ENCODE peak calls at places on chromosomes 12 and 14, in ten cellular contexts. Z, S, J, N, B, C, E, U, K and H are unnamed samples.

GRCh38 chr14:64303471-64303917 is 9.3 kb upstream of the ESR2 start:
- DNase-seq in Z (peak; percentile 21), S (peak; percentile 55), J (peak; percentile 60), N (peak; percentile 74), B (no peak), C (peak; percentile 10), E (no peak), U (peak; percentile 38), K (peak; percentile 76), H (peak; percentile 85)

GRCh38 chr12:24554612-24555300 is 394.1 kb downstream of the BCAT1 start:
- DNase-seq in Z (no peak), S (no peak), J (no peak), N (no peak), B (no peak), C (no peak), E (no peak), U (no peak), K (no peak), H (no peak)

GRCh38 chr12:92237262-92237661 is 91.6 kb upstream of the BTG1 start:
- DNase-seq in Z (no peak), S (no peak), J (no peak), N (no peak), B (no peak), C (no peak), E (no peak), U (no peak), K (no peak), H (no peak)

GRCh38 chr14:97707603-97708002 is 910.4 kb downstream of the VRK1 start:
- DNase-seq in Z (no peak), S (peak; percentile 87), J (no peak), N (no peak), B (no peak), C (no peak), E (no peak), U (no peak), K (no peak), H (no peak)

GRCh38 chr14:42779024-42779423 is 1172.3 kb downstream of the LRFN5 start:
- DNase-seq in Z (no peak), S (no peak), J (no peak), N (no peak), B (no peak), C (no peak), E (no peak), U (no peak), K (peak; percentile 14), H (no peak)

GRCh38 chr12:6452245-6452731 is 446 bp downstream of the TAPBPL start:
- DNase-seq in Z (no peak), S (no peak), J (no peak), N (no peak), B (no peak), C (no peak), E (no peak), U (no peak), K (peak; percentile 8), H (peak; percentile 14)

GRCh38 chr12:103814436-103814835 is 26.6 kb downstream of the NT5DC3 start:
- DNase-seq in Z (no peak), S (no peak), J (no peak), N (no peak), B (no peak), C (no peak), E (no peak), U (no peak), K (no peak), H (no peak)

GRCh38 chr12:128969480-128970055 is 116.3 kb downstream of the GLT1D1 start:
- DNase-seq in Z (no peak), S (peak; percentile 45), J (no peak), N (no peak), B (no peak), C (no peak), E (peak; percentile 29), U (peak; percentile 71), K (no peak), H (peak; percentile 66)

GRCh38 chr14:99522457-99522891 is 41.3 kb downstream of the CCNK start:
- DNase-seq in Z (no peak), S (no peak), J (peak; percentile 60), N (no peak), B (peak; percentile 48), C (no peak), E (no peak), U (no peak), K (peak; percentile 46), H (no peak)

GRCh38 chr12:41983394-41983793 is 161.3 kb downstream of the GXYLT1 start:
- DNase-seq in Z (no peak), S (no peak), J (no peak), N (no peak), B (no peak), C (no peak), E (no peak), U (no peak), K (no peak), H (no peak)

GRCh38 chr14:34993444-34993843 is 10.7 kb downstream of the SRP54 start:
- DNase-seq in Z (no peak), S (no peak), J (no peak), N (no peak), B (no peak), C (no peak), E (no peak), U (no peak), K (no peak), H (no peak)

GRCh38 chr14:55482936-55483605 is 42.7 kb upstream of the TBPL2 start:
- DNase-seq in Z (no peak), S (no peak), J (no peak), N (no peak), B (no peak), C (no peak), E (no peak), U (no peak), K (no peak), H (no peak)

GRCh38 chr12:102816816-102817434 is 100.1 kb downstream of the PAH start:
- DNase-seq in Z (no peak), S (no peak), J (peak; percentile 49), N (peak; percentile 18), B (no peak), C (no peak), E (no peak), U (no peak), K (peak; percentile 42), H (peak; percentile 13)

GRCh38 chr14:59918824-59919581 is 941 bp upstream of the LRRC9 start:
- DNase-seq in Z (no peak), S (no peak), J (peak; percentile 31), N (peak; percentile 16), B (no peak), C (peak; percentile 3), E (peak; percentile 28), U (no peak), K (peak; percentile 56), H (peak; percentile 77)

GRCh38 chr14:54660712-54661111 is 93.8 kb downstream of the SAMD4A start:
- DNase-seq in Z (no peak), S (no peak), J (no peak), N (no peak), B (no peak), C (no peak), E (no peak), U (no peak), K (no peak), H (no peak)

GRCh38 chr14:87940382-87940781 is 52.6 kb downstream of the GALC start:
- DNase-seq in Z (no peak), S (peak; percentile 8), J (no peak), N (no peak), B (no peak), C (no peak), E (no peak), U (no peak), K (no peak), H (no peak)

GRCh38 chr12:52407918-52408317 is 1.8 kb upstream of the KRT82 start:
- DNase-seq in Z (no peak), S (no peak), J (no peak), N (no peak), B (no peak), C (no peak), E (no peak), U (no peak), K (no peak), H (no peak)

GRCh38 chr12:57524814-57525614 is 2.4 kb downstream of the MBD6 start:
- DNase-seq in Z (no peak), S (no peak), J (no peak), N (no peak), B (no peak), C (no peak), E (no peak), U (no peak), K (no peak), H (no peak)

GRCh38 chr14:95143813-95144620 is 13.3 kb downstream of the DICER1 start:
- DNase-seq in Z (no peak), S (no peak), J (peak; percentile 24), N (no peak), B (no peak), C (no peak), E (no peak), U (no peak), K (peak; percentile 41), H (no peak)

GRCh38 chr12:990308-990648 is 745 bp upstream of the ERC1 start:
- DNase-seq in Z (no peak), S (peak; percentile 58), J (peak; percentile 62), N (no peak), B (peak; percentile 70), C (no peak), E (peak; percentile 55), U (peak; percentile 56), K (peak; percentile 69), H (peak; percentile 62)

GRCh38 chr14:87615822-87616679 is 376.9 kb downstream of the GALC start:
- DNase-seq in Z (no peak), S (peak; percentile 21), J (peak; percentile 40), N (peak; percentile 0), B (no peak), C (no peak), E (peak; percentile 79), U (peak; percentile 52), K (peak; percentile 42), H (peak; percentile 12)

GRCh38 chr14:93989939-93990338 is 7.2 kb upstream of the CCDC197 start:
- DNase-seq in Z (no peak), S (no peak), J (no peak), N (no peak), B (no peak), C (no peak), E (no peak), U (no peak), K (no peak), H (no peak)

GRCh38 chr12:29222200-29222599 is 73.1 kb downstream of the FAR2 start:
- DNase-seq in Z (no peak), S (no peak), J (no peak), N (no peak), B (no peak), C (no peak), E (no peak), U (no peak), K (no peak), H (no peak)

GRCh38 chr12:6336859-6337744 is 4.8 kb downstream of the TNFRSF1A start:
- DNase-seq in Z (no peak), S (peak; percentile 80), J (no peak), N (no peak), B (peak; percentile 79), C (no peak), E (no peak), U (no peak), K (peak; percentile 15), H (no peak)

GRCh38 chr14:82854851-82855250 is 1321.2 kb upstream of the SEL1L start:
- DNase-seq in Z (no peak), S (no peak), J (no peak), N (no peak), B (no peak), C (no peak), E (no peak), U (no peak), K (no peak), H (no peak)

GRCh38 chr12:56676851-56677601 is 11.1 kb downstream of the PTGES3 start:
- DNase-seq in Z (no peak), S (no peak), J (no peak), N (no peak), B (no peak), C (no peak), E (no peak), U (no peak), K (no peak), H (no peak)

GRCh38 chr12:17992002-17992656 is 97.9 kb downstream of the RERGL start:
- DNase-seq in Z (no peak), S (peak; percentile 1), J (peak; percentile 55), N (peak; percentile 28), B (no peak), C (no peak), E (peak; percentile 61), U (peak; percentile 76), K (peak; percentile 47), H (peak; percentile 26)

GRCh38 chr12:124921200-124922008 is 7.0 kb upstream of the UBC start:
- DNase-seq in Z (no peak), S (peak; percentile 93), J (peak; percentile 61), N (no peak), B (peak; percentile 78), C (no peak), E (peak; percentile 56), U (no peak), K (peak; percentile 71), H (peak; percentile 83)